ENCODE peak calls at places on chromosomes 6 and 20, in five cellular contexts. I, J, S, U and B are unnamed samples.

GRCh38 chr6:24658573-24659511 is 7.9 kb downstream of the TDP2 start:
- DNase-seq in I (peak; percentile 71), J (no peak), S (no peak), U (no peak), B (no peak)

GRCh38 chr6:111263837-111264236 is 176.5 kb downstream of the SLC16A10 start:
- DNase-seq in I (no peak), J (no peak), S (no peak), U (no peak), B (peak; percentile 62)

GRCh38 chr6:7868926-7869325 is 41.7 kb downstream of the TXNDC5 start:
- DNase-seq in I (no peak), J (no peak), S (no peak), U (no peak), B (no peak)

GRCh38 chr6:169246445-169246844 is 7.2 kb downstream of the THBS2 start:
- DNase-seq in I (no peak), J (no peak), S (no peak), U (no peak), B (no peak)

GRCh38 chr20:53806683-53807401 is 213.2 kb upstream of the ZNF217 start:
- DNase-seq in I (no peak), J (no peak), S (no peak), U (no peak), B (no peak)

GRCh38 chr6:169859401-169859977 is 108.1 kb downstream of the ERMARD start:
- DNase-seq in I (no peak), J (no peak), S (no peak), U (no peak), B (no peak)

GRCh38 chr6:11007715-11008608 is 36.1 kb downstream of the ELOVL2 start:
- DNase-seq in I (no peak), J (no peak), S (no peak), U (no peak), B (peak; percentile 57)

GRCh38 chr20:24206995-24207394 is 218.4 kb upstream of the GGTLC1 start:
- DNase-seq in I (no peak), J (no peak), S (no peak), U (no peak), B (no peak)

GRCh38 chr6:142728367-142728766 is 216.6 kb downstream of the HIVEP2 start:
- DNase-seq in I (no peak), J (no peak), S (no peak), U (no peak), B (no peak)

GRCh38 chr20:25309395-25310267 is 61.7 kb downstream of the PYGB start:
- DNase-seq in I (no peak), J (no peak), S (no peak), U (peak; percentile 65), B (peak; percentile 92)

GRCh38 chr6:29965873-29966601 is 23.7 kb downstream of the HLA-A start:
- DNase-seq in I (no peak), J (peak; percentile 82), S (no peak), U (peak; percentile 92), B (peak; percentile 84)

GRCh38 chr20:6583134-6583738 is 184.2 kb upstream of the BMP2 start:
- DNase-seq in I (no peak), J (no peak), S (peak; percentile 65), U (peak; percentile 51), B (peak; percentile 61)

GRCh38 chr20:57260959-57261357 is 5.5 kb downstream of the BMP7 start:
- DNase-seq in I (no peak), J (no peak), S (no peak), U (no peak), B (no peak)

GRCh38 chr20:46541229-46541935 is 9.1 kb downstream of the OCSTAMP start:
- DNase-seq in I (no peak), J (no peak), S (no peak), U (no peak), B (no peak)

GRCh38 chr6:158040051-158040803 is 58.6 kb downstream of the SYNJ2 start:
- DNase-seq in I (peak; percentile 97), J (no peak), S (no peak), U (peak; percentile 5), B (peak; percentile 97)

GRCh38 chr20:40948352-40949267 is 80.0 kb upstream of the TOP1 start:
- DNase-seq in I (no peak), J (no peak), S (no peak), U (no peak), B (no peak)

GRCh38 chr6:3646616-3647362 is 104.7 kb downstream of the PXDC1 start:
- DNase-seq in I (no peak), J (no peak), S (no peak), U (no peak), B (no peak)

GRCh38 chr20:49400904-49401303 is 81.6 kb downstream of the KCNB1 start:
- DNase-seq in I (peak; percentile 43), J (no peak), S (no peak), U (no peak), B (peak; percentile 83)

GRCh38 chr6:71289039-71289801 is 609 bp downstream of the OGFRL1 start:
- DNase-seq in I (no peak), J (peak; percentile 40), S (peak; percentile 5), U (peak; percentile 60), B (peak; percentile 41)

GRCh38 chr6:68709882-68710281 is 74.8 kb downstream of the ADGRB3 start:
- DNase-seq in I (no peak), J (no peak), S (no peak), U (no peak), B (no peak)

GRCh38 chr6:26596579-26597388 is at the start of gene ABT1:
- DNase-seq in I (peak; percentile 96), J (peak; percentile 98), S (peak; percentile 98), U (peak; percentile 98), B (peak; percentile 97)

GRCh38 chr6:105794263-105794662 is 291.9 kb upstream of the PRDM1 start:
- DNase-seq in I (no peak), J (no peak), S (no peak), U (peak; percentile 78), B (no peak)

GRCh38 chr6:44304282-44305199 is 8.6 kb downstream of the AARS2 start:
- DNase-seq in I (no peak), J (no peak), S (no peak), U (no peak), B (peak; percentile 14)

GRCh38 chr20:62794007-62794724 is 2.1 kb upstream of the MRGBP start:
- DNase-seq in I (peak; percentile 80), J (peak; percentile 91), S (peak; percentile 95), U (peak; percentile 97), B (peak; percentile 95)

GRCh38 chr20:62793757-62794006 is 2.6 kb upstream of the MRGBP start:
- DNase-seq in I (no peak), J (no peak), S (no peak), U (no peak), B (no peak)

GRCh38 chr20:62791301-62792181 is 4.7 kb upstream of the MRGBP start:
- DNase-seq in I (peak; percentile 74), J (peak; percentile 69), S (peak; percentile 87), U (peak; percentile 68), B (peak; percentile 87)

GRCh38 chr20:62792182-62792939 is 3.9 kb upstream of the MRGBP start:
- DNase-seq in I (no peak), J (no peak), S (no peak), U (no peak), B (peak; percentile 41)

GRCh38 chr20:62792940-62793756 is 3.1 kb upstream of the MRGBP start:
- DNase-seq in I (no peak), J (no peak), S (no peak), U (no peak), B (no peak)
- H3K4me3 ChIP-seq in I (no peak overlapping the region), J (peak overlapping the region; percentile 34), S (no peak overlapping the region), U (peak overlapping the region; percentile 55), B (no peak overlapping the region)

DNA sequence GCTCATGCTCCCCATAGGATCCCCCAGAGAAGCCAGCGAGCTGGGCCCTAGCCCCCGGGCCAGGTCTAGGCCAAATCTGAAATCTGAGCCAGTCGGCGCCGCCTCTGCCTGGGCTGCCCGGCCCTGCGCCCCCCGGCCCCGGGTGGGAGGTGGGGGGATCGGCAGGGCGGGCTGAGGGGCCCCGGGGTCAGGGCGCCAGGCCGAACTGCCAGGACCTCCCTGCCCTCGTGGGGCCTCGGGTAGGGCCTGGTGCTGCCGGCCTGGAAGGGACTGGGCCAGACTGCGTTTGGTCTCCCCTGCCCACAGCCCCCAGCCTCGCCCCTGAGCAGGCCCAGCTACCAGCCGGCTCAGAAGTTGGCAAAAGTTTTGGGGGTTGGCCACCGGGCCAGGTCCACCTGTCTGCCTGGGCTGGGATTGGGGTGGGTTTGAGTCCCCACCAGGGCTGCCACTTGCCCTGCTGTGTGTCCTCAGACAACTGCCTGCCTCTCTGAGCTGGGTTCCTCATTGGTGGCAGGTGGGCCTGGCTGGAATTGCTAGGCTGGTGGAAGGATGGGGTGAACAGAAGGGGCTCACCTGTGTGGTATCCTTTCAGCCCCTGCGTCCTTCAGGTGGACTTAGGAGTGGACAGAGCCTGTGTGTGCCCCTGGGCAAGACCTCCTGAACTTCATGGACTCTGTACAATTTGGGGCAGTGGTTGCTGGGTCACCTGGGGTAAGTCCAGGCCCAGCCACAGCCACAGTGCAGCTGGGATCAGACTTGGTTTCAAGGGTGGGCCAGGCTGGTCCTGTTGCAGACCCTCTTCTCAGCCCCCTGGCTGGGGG is 796 bp downstream of the SRC start:
- DNase-seq in I (no peak), J (no peak), S (peak; percentile 38), U (no peak), B (no peak)
- H3K27ac ChIP-seq in I (no peak overlapping the region), J (no peak overlapping the region), S (no peak overlapping the region), U (peak overlapping the region; percentile 82), B (no peak overlapping the region)

GRCh38 chr6:35665573-35665972 is 23.1 kb downstream of the FKBP5 start:
- DNase-seq in I (no peak), J (no peak), S (no peak), U (no peak), B (no peak)

GRCh38 chr6:35668708-35669440 is 19.8 kb downstream of the FKBP5 start:
- DNase-seq in I (no peak), J (no peak), S (no peak), U (no peak), B (no peak)

GRCh38 chr6:35668096-35668495 is 20.6 kb downstream of the FKBP5 start:
- DNase-seq in I (no peak), J (no peak), S (no peak), U (no peak), B (no peak)

GRCh38 chr6:35673755-35674154 is 15.0 kb downstream of the FKBP5 start:
- DNase-seq in I (no peak), J (no peak), S (no peak), U (no peak), B (no peak)

DNA sequence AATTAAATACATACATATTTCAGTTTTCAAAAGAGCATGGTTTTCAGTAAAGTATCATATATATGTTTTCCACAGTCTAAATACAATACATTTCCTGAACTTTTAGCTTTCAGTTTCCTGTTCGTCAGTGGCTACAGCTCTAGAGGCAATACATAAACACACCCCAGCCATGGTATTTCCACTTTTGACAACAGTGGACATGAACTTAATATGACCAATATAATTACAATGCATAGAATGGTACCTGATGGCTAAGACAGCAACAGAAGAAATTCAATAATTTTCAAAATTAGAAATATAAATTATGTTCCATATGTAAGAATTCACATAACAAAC is 19.3 kb downstream of the FKBP5 start:
- DNase-seq in I (no peak), J (peak; percentile 47), S (no peak), U (no peak), B (no peak)
- H3K4me3 ChIP-seq in I (peak overlapping the region; percentile 28), J (peak overlapping the region; percentile 12), S (no peak overlapping the region), U (no peak overlapping the region), B (no peak overlapping the region)

GRCh38 chr20:13814672-13815071 is 29.8 kb downstream of the NDUFAF5 start:
- DNase-seq in I (no peak), J (no peak), S (no peak), U (no peak), B (no peak)

GRCh38 chr20:13810446-13810845 is 25.6 kb downstream of the NDUFAF5 start:
- DNase-seq in I (no peak), J (no peak), S (no peak), U (no peak), B (no peak)

GRCh38 chr20:13809855-13810254 is 25.0 kb downstream of the NDUFAF5 start:
- DNase-seq in I (no peak), J (no peak), S (no peak), U (no peak), B (no peak)

GRCh38 chr20:13813910-13814309 is 29.1 kb downstream of the NDUFAF5 start:
- DNase-seq in I (no peak), J (no peak), S (no peak), U (no peak), B (no peak)

GRCh38 chr20:13809373-13809772 is 24.5 kb downstream of the NDUFAF5 start:
- DNase-seq in I (no peak), J (no peak), S (no peak), U (no peak), B (no peak)
- H3K27ac ChIP-seq in I (no peak overlapping the region), J (no peak overlapping the region), S (no peak overlapping the region), U (no peak overlapping the region), B (no peak overlapping the region)